ENCODE peak calls at places on chromosomes 4 and X, in ten cellular contexts. One of them, this sample, is unnamed.

GRCh38 chr4:177005801-177006230 is 213.1 kb upstream of the VEGFC start:
- DNase-seq in lower lobe of right lung: no peak
- DNase-seq in cerebellar cortex: no peak
- DNase-seq in nucleus accumbens: no peak
- DNase-seq in activated gamma-delta T cell treated with Interleukin-2 at 50 U/mL for 16 hours: no peak
- DNase-seq in fibroblast of the aortic adventitia: peak; percentile 85
- DNase-seq in HTR-8/SVneo: no peak
- DNase-seq in activated CD4-positive, alpha-beta memory T cell treated with anti-CD3 and anti-CD28 coated beads, Interleukin-2, amount 10 ng/mL, durations not matched to agents 7 days and 5 days: no peak
- DNase-seq in neuronal stem cell: no peak
- DNase-seq in ecto neural progenitor cell: no peak
- DNase-seq in this sample: no peak

GRCh38 chr4:139015948-139016451 is 419 bp downstream of the NOCT start:
- DNase-seq in lower lobe of right lung: peak; percentile 70
- DNase-seq in cerebellar cortex: peak; percentile 51
- DNase-seq in nucleus accumbens: no peak
- DNase-seq in activated gamma-delta T cell treated with Interleukin-2 at 50 U/mL for 16 hours: peak; percentile 32
- DNase-seq in fibroblast of the aortic adventitia: peak; percentile 40
- DNase-seq in HTR-8/SVneo: no peak
- DNase-seq in activated CD4-positive, alpha-beta memory T cell treated with anti-CD3 and anti-CD28 coated beads, Interleukin-2, amount 10 ng/mL, durations not matched to agents 7 days and 5 days: peak; percentile 52
- DNase-seq in neuronal stem cell: no peak
- DNase-seq in ecto neural progenitor cell: no peak
- DNase-seq in this sample: peak; percentile 44

GRCh38 chr4:70749313-70749712 is 27.5 kb downstream of the RUFY3 start:
- DNase-seq in lower lobe of right lung: no peak
- DNase-seq in cerebellar cortex: no peak
- DNase-seq in nucleus accumbens: no peak
- DNase-seq in activated gamma-delta T cell treated with Interleukin-2 at 50 U/mL for 16 hours: no peak
- DNase-seq in fibroblast of the aortic adventitia: no peak
- DNase-seq in HTR-8/SVneo: no peak
- DNase-seq in activated CD4-positive, alpha-beta memory T cell treated with anti-CD3 and anti-CD28 coated beads, Interleukin-2, amount 10 ng/mL, durations not matched to agents 7 days and 5 days: no peak
- DNase-seq in neuronal stem cell: no peak
- DNase-seq in ecto neural progenitor cell: no peak
- DNase-seq in this sample: no peak

GRCh38 chr4:151304755-151305154 is 20.6 kb downstream of the SH3D19 start:
- DNase-seq in lower lobe of right lung: no peak
- DNase-seq in cerebellar cortex: peak; percentile 57
- DNase-seq in nucleus accumbens: no peak
- DNase-seq in activated gamma-delta T cell treated with Interleukin-2 at 50 U/mL for 16 hours: no peak
- DNase-seq in fibroblast of the aortic adventitia: no peak
- DNase-seq in HTR-8/SVneo: no peak
- DNase-seq in activated CD4-positive, alpha-beta memory T cell treated with anti-CD3 and anti-CD28 coated beads, Interleukin-2, amount 10 ng/mL, durations not matched to agents 7 days and 5 days: no peak
- DNase-seq in neuronal stem cell: no peak
- DNase-seq in ecto neural progenitor cell: no peak
- DNase-seq in this sample: no peak

GRCh38 chr4:6281436-6282144 is 11.9 kb downstream of the WFS1 start:
- DNase-seq in lower lobe of right lung: no peak
- DNase-seq in cerebellar cortex: peak; percentile 27
- DNase-seq in nucleus accumbens: peak; percentile 15
- DNase-seq in activated gamma-delta T cell treated with Interleukin-2 at 50 U/mL for 16 hours: no peak
- DNase-seq in fibroblast of the aortic adventitia: no peak
- DNase-seq in HTR-8/SVneo: no peak
- DNase-seq in activated CD4-positive, alpha-beta memory T cell treated with anti-CD3 and anti-CD28 coated beads, Interleukin-2, amount 10 ng/mL, durations not matched to agents 7 days and 5 days: no peak
- DNase-seq in neuronal stem cell: no peak
- DNase-seq in ecto neural progenitor cell: no peak
- DNase-seq in this sample: no peak

GRCh38 chr4:39976945-39977488 is 694 bp downstream of the PDS5A start:
- DNase-seq in lower lobe of right lung: peak; percentile 62
- DNase-seq in cerebellar cortex: peak; percentile 17
- DNase-seq in nucleus accumbens: peak; percentile 67
- DNase-seq in activated gamma-delta T cell treated with Interleukin-2 at 50 U/mL for 16 hours: peak; percentile 36
- DNase-seq in fibroblast of the aortic adventitia: no peak
- DNase-seq in HTR-8/SVneo: peak; percentile 13
- DNase-seq in activated CD4-positive, alpha-beta memory T cell treated with anti-CD3 and anti-CD28 coated beads, Interleukin-2, amount 10 ng/mL, durations not matched to agents 7 days and 5 days: peak; percentile 52
- DNase-seq in neuronal stem cell: peak; percentile 23
- DNase-seq in ecto neural progenitor cell: peak; percentile 66
- DNase-seq in this sample: peak; percentile 36

GRCh38 chr4:110823251-110823650 is 200.4 kb upstream of the PITX2 start:
- DNase-seq in lower lobe of right lung: no peak
- DNase-seq in cerebellar cortex: no peak
- DNase-seq in nucleus accumbens: no peak
- DNase-seq in activated gamma-delta T cell treated with Interleukin-2 at 50 U/mL for 16 hours: no peak
- DNase-seq in fibroblast of the aortic adventitia: peak; percentile 72
- DNase-seq in HTR-8/SVneo: no peak
- DNase-seq in activated CD4-positive, alpha-beta memory T cell treated with anti-CD3 and anti-CD28 coated beads, Interleukin-2, amount 10 ng/mL, durations not matched to agents 7 days and 5 days: no peak
- DNase-seq in neuronal stem cell: no peak
- DNase-seq in ecto neural progenitor cell: no peak
- DNase-seq in this sample: no peak

GRCh38 chr4:72006576-72006975 is 25.2 kb upstream of the NPFFR2 start:
- DNase-seq in lower lobe of right lung: no peak
- DNase-seq in cerebellar cortex: no peak
- DNase-seq in nucleus accumbens: no peak
- DNase-seq in activated gamma-delta T cell treated with Interleukin-2 at 50 U/mL for 16 hours: no peak
- DNase-seq in fibroblast of the aortic adventitia: peak; percentile 70
- DNase-seq in HTR-8/SVneo: peak; percentile 5
- DNase-seq in activated CD4-positive, alpha-beta memory T cell treated with anti-CD3 and anti-CD28 coated beads, Interleukin-2, amount 10 ng/mL, durations not matched to agents 7 days and 5 days: no peak
- DNase-seq in neuronal stem cell: no peak
- DNase-seq in ecto neural progenitor cell: no peak
- DNase-seq in this sample: no peak

GRCh38 chr4:67770422-67770821 is 16.2 kb upstream of the GNRHR start:
- DNase-seq in lower lobe of right lung: no peak
- DNase-seq in cerebellar cortex: no peak
- DNase-seq in nucleus accumbens: no peak
- DNase-seq in activated gamma-delta T cell treated with Interleukin-2 at 50 U/mL for 16 hours: no peak
- DNase-seq in fibroblast of the aortic adventitia: no peak
- DNase-seq in HTR-8/SVneo: no peak
- DNase-seq in activated CD4-positive, alpha-beta memory T cell treated with anti-CD3 and anti-CD28 coated beads, Interleukin-2, amount 10 ng/mL, durations not matched to agents 7 days and 5 days: no peak
- DNase-seq in neuronal stem cell: no peak
- DNase-seq in ecto neural progenitor cell: no peak
- DNase-seq in this sample: no peak

GRCh38 chr4:149790172-149790907 is 25.3 kb downstream of the IQCM start:
- DNase-seq in lower lobe of right lung: no peak
- DNase-seq in cerebellar cortex: no peak
- DNase-seq in nucleus accumbens: no peak
- DNase-seq in activated gamma-delta T cell treated with Interleukin-2 at 50 U/mL for 16 hours: no peak
- DNase-seq in fibroblast of the aortic adventitia: peak; percentile 11
- DNase-seq in HTR-8/SVneo: no peak
- DNase-seq in activated CD4-positive, alpha-beta memory T cell treated with anti-CD3 and anti-CD28 coated beads, Interleukin-2, amount 10 ng/mL, durations not matched to agents 7 days and 5 days: no peak
- DNase-seq in neuronal stem cell: no peak
- DNase-seq in ecto neural progenitor cell: no peak
- DNase-seq in this sample: no peak

GRCh38 chr4:7741946-7742806 is 197.5 kb downstream of the AFAP1 start:
- DNase-seq in lower lobe of right lung: peak; percentile 37
- DNase-seq in cerebellar cortex: no peak
- DNase-seq in nucleus accumbens: no peak
- DNase-seq in activated gamma-delta T cell treated with Interleukin-2 at 50 U/mL for 16 hours: no peak
- DNase-seq in fibroblast of the aortic adventitia: no peak
- DNase-seq in HTR-8/SVneo: no peak
- DNase-seq in activated CD4-positive, alpha-beta memory T cell treated with anti-CD3 and anti-CD28 coated beads, Interleukin-2, amount 10 ng/mL, durations not matched to agents 7 days and 5 days: no peak
- DNase-seq in neuronal stem cell: no peak
- DNase-seq in ecto neural progenitor cell: no peak
- DNase-seq in this sample: no peak

GRCh38 chrX:72304877-72305276 is 837 bp downstream of the CITED1 start:
- DNase-seq in lower lobe of right lung: no peak
- DNase-seq in cerebellar cortex: no peak
- DNase-seq in nucleus accumbens: no peak
- DNase-seq in activated gamma-delta T cell treated with Interleukin-2 at 50 U/mL for 16 hours: no peak
- DNase-seq in fibroblast of the aortic adventitia: no peak
- DNase-seq in HTR-8/SVneo: no peak
- DNase-seq in activated CD4-positive, alpha-beta memory T cell treated with anti-CD3 and anti-CD28 coated beads, Interleukin-2, amount 10 ng/mL, durations not matched to agents 7 days and 5 days: no peak
- DNase-seq in neuronal stem cell: peak; percentile 17
- DNase-seq in ecto neural progenitor cell: peak; percentile 50
- DNase-seq in this sample: no peak

GRCh38 chrX:74521961-74522833 is 92.2 kb downstream of the RLIM start:
- DNase-seq in lower lobe of right lung: no peak
- DNase-seq in cerebellar cortex: no peak
- DNase-seq in nucleus accumbens: no peak
- DNase-seq in activated gamma-delta T cell treated with Interleukin-2 at 50 U/mL for 16 hours: no peak
- DNase-seq in fibroblast of the aortic adventitia: peak; percentile 89
- DNase-seq in HTR-8/SVneo: peak; percentile 29
- DNase-seq in activated CD4-positive, alpha-beta memory T cell treated with anti-CD3 and anti-CD28 coated beads, Interleukin-2, amount 10 ng/mL, durations not matched to agents 7 days and 5 days: no peak
- DNase-seq in neuronal stem cell: no peak
- DNase-seq in ecto neural progenitor cell: no peak
- DNase-seq in this sample: no peak

GRCh38 chrX:110226931-110227330 is 91.0 kb downstream of the AMMECR1 start:
- DNase-seq in lower lobe of right lung: no peak
- DNase-seq in cerebellar cortex: no peak
- DNase-seq in nucleus accumbens: no peak
- DNase-seq in activated gamma-delta T cell treated with Interleukin-2 at 50 U/mL for 16 hours: no peak
- DNase-seq in fibroblast of the aortic adventitia: peak; percentile 17
- DNase-seq in HTR-8/SVneo: no peak
- DNase-seq in activated CD4-positive, alpha-beta memory T cell treated with anti-CD3 and anti-CD28 coated beads, Interleukin-2, amount 10 ng/mL, durations not matched to agents 7 days and 5 days: no peak
- DNase-seq in neuronal stem cell: no peak
- DNase-seq in ecto neural progenitor cell: no peak
- DNase-seq in this sample: no peak

GRCh38 chr4:172850838-172851237 is 317.8 kb upstream of the GALNT7 start:
- DNase-seq in lower lobe of right lung: no peak
- DNase-seq in cerebellar cortex: no peak
- DNase-seq in nucleus accumbens: no peak
- DNase-seq in activated gamma-delta T cell treated with Interleukin-2 at 50 U/mL for 16 hours: no peak
- DNase-seq in fibroblast of the aortic adventitia: peak; percentile 69
- DNase-seq in HTR-8/SVneo: peak; percentile 48
- DNase-seq in activated CD4-positive, alpha-beta memory T cell treated with anti-CD3 and anti-CD28 coated beads, Interleukin-2, amount 10 ng/mL, durations not matched to agents 7 days and 5 days: no peak
- DNase-seq in neuronal stem cell: no peak
- DNase-seq in ecto neural progenitor cell: no peak
- DNase-seq in this sample: no peak

GRCh38 chr4:22515145-22515887 is 550 bp downstream of the ADGRA3 start:
- DNase-seq in lower lobe of right lung: peak; percentile 70
- DNase-seq in cerebellar cortex: peak; percentile 46
- DNase-seq in nucleus accumbens: peak; percentile 35
- DNase-seq in activated gamma-delta T cell treated with Interleukin-2 at 50 U/mL for 16 hours: no peak
- DNase-seq in fibroblast of the aortic adventitia: peak; percentile 73
- DNase-seq in HTR-8/SVneo: peak; percentile 74
- DNase-seq in activated CD4-positive, alpha-beta memory T cell treated with anti-CD3 and anti-CD28 coated beads, Interleukin-2, amount 10 ng/mL, durations not matched to agents 7 days and 5 days: no peak
- DNase-seq in neuronal stem cell: peak; percentile 60
- DNase-seq in ecto neural progenitor cell: peak; percentile 83
- DNase-seq in this sample: peak; percentile 21

GRCh38 chr4:110361921-110362320 is 114.0 kb upstream of the ENPEP start:
- DNase-seq in lower lobe of right lung: no peak
- DNase-seq in cerebellar cortex: no peak
- DNase-seq in nucleus accumbens: no peak
- DNase-seq in activated gamma-delta T cell treated with Interleukin-2 at 50 U/mL for 16 hours: no peak
- DNase-seq in fibroblast of the aortic adventitia: no peak
- DNase-seq in HTR-8/SVneo: no peak
- DNase-seq in activated CD4-positive, alpha-beta memory T cell treated with anti-CD3 and anti-CD28 coated beads, Interleukin-2, amount 10 ng/mL, durations not matched to agents 7 days and 5 days: no peak
- DNase-seq in neuronal stem cell: no peak
- DNase-seq in ecto neural progenitor cell: no peak
- DNase-seq in this sample: no peak

GRCh38 chrX:10617186-10617963 is 3.0 kb downstream of the MID1 start:
- DNase-seq in lower lobe of right lung: no peak
- DNase-seq in cerebellar cortex: no peak
- DNase-seq in nucleus accumbens: no peak
- DNase-seq in activated gamma-delta T cell treated with Interleukin-2 at 50 U/mL for 16 hours: no peak
- DNase-seq in fibroblast of the aortic adventitia: no peak
- DNase-seq in HTR-8/SVneo: no peak
- DNase-seq in activated CD4-positive, alpha-beta memory T cell treated with anti-CD3 and anti-CD28 coated beads, Interleukin-2, amount 10 ng/mL, durations not matched to agents 7 days and 5 days: no peak
- DNase-seq in neuronal stem cell: no peak
- DNase-seq in ecto neural progenitor cell: no peak
- DNase-seq in this sample: no peak

GRCh38 chr4:83558693-83559092 is 22.8 kb downstream of the GPAT3 start:
- DNase-seq in lower lobe of right lung: no peak
- DNase-seq in cerebellar cortex: no peak
- DNase-seq in nucleus accumbens: no peak
- DNase-seq in activated gamma-delta T cell treated with Interleukin-2 at 50 U/mL for 16 hours: no peak
- DNase-seq in fibroblast of the aortic adventitia: peak; percentile 58
- DNase-seq in HTR-8/SVneo: no peak
- DNase-seq in activated CD4-positive, alpha-beta memory T cell treated with anti-CD3 and anti-CD28 coated beads, Interleukin-2, amount 10 ng/mL, durations not matched to agents 7 days and 5 days: no peak
- DNase-seq in neuronal stem cell: no peak
- DNase-seq in ecto neural progenitor cell: no peak
- DNase-seq in this sample: no peak

GRCh38 chr4:139501531-139502311 is 47.8 kb downstream of the RAB33B start:
- DNase-seq in lower lobe of right lung: no peak
- DNase-seq in cerebellar cortex: no peak
- DNase-seq in nucleus accumbens: no peak
- DNase-seq in activated gamma-delta T cell treated with Interleukin-2 at 50 U/mL for 16 hours: no peak
- DNase-seq in fibroblast of the aortic adventitia: no peak
- DNase-seq in HTR-8/SVneo: no peak
- DNase-seq in activated CD4-positive, alpha-beta memory T cell treated with anti-CD3 and anti-CD28 coated beads, Interleukin-2, amount 10 ng/mL, durations not matched to agents 7 days and 5 days: no peak
- DNase-seq in neuronal stem cell: no peak
- DNase-seq in ecto neural progenitor cell: no peak
- DNase-seq in this sample: no peak

GRCh38 chr4:10151182-10151581 is 34.6 kb upstream of the WDR1 start:
- DNase-seq in lower lobe of right lung: no peak
- DNase-seq in cerebellar cortex: no peak
- DNase-seq in nucleus accumbens: no peak
- DNase-seq in activated gamma-delta T cell treated with Interleukin-2 at 50 U/mL for 16 hours: no peak
- DNase-seq in fibroblast of the aortic adventitia: no peak
- DNase-seq in HTR-8/SVneo: no peak
- DNase-seq in activated CD4-positive, alpha-beta memory T cell treated with anti-CD3 and anti-CD28 coated beads, Interleukin-2, amount 10 ng/mL, durations not matched to agents 7 days and 5 days: no peak
- DNase-seq in neuronal stem cell: no peak
- DNase-seq in ecto neural progenitor cell: no peak
- DNase-seq in this sample: no peak